ENCODE peak calls at places on chromosomes 11 and 22, in seven cellular contexts. G is esophagus muscularis mucosa; D is EL; Q is stimulated activated effector memory CD8-positive, alpha-beta T cell treated with anti-CD3 and anti-CD28 coated beads, Interleukin-12 subunit alpha, Interleukin-12 subunit beta, amount 100 ng/mL, for 72 hours; N is H7; R is HuH-7.5; J is amniotic stem cell. Z is an unnamed sample.

GRCh38 chr22:23675502-23676415 is 15.1 kb upstream of the RGL4 start:
- DNase-seq in G (no peak), D (peak; percentile 28), Q (no peak), N (no peak), R (no peak), J (no peak), Z (no peak)

GRCh38 chr11:121455115-121455514 is 2.3 kb upstream of the SORL1-AS1 start:
- DNase-seq in G (no peak), D (no peak), Q (no peak), N (no peak), R (no peak), J (no peak), Z (no peak)

GRCh38 chr11:116696381-116696941 is 76.3 kb downstream of the BUD13 start:
- DNase-seq in G (peak; percentile 90), D (peak; percentile 29), Q (no peak), N (peak; percentile 73), R (no peak), J (no peak), Z (no peak)

GRCh38 chr11:134022748-134023147 is 46.1 kb upstream of the JAM3 start:
- DNase-seq in G (no peak), D (no peak), Q (no peak), N (no peak), R (no peak), J (no peak), Z (no peak)

GRCh38 chr11:23990346-23990745 is 506.5 kb upstream of the LUZP2 start:
- DNase-seq in G (no peak), D (peak; percentile 56), Q (no peak), N (no peak), R (no peak), J (no peak), Z (no peak)

GRCh38 chr11:111604392-111605009 is 2.3 kb downstream of the SIK2 start:
- DNase-seq in G (no peak), D (peak; percentile 51), Q (no peak), N (peak; percentile 51), R (peak; percentile 23), J (no peak), Z (no peak)

GRCh38 chr11:126585388-126586302 is 230.2 kb downstream of the ST3GAL4 start:
- DNase-seq in G (peak; percentile 93), D (peak; percentile 97), Q (no peak), N (peak; percentile 83), R (no peak), J (peak; percentile 87), Z (no peak)

GRCh38 chr22:47965896-47966295 is 1203.4 kb downstream of the TBC1D22A start:
- DNase-seq in G (peak; percentile 66), D (no peak), Q (no peak), N (no peak), R (no peak), J (no peak), Z (no peak)

GRCh38 chr22:30036656-30037055 is 43.6 kb upstream of the HORMAD2 start:
- DNase-seq in G (no peak), D (peak; percentile 53), Q (no peak), N (no peak), R (no peak), J (no peak), Z (no peak)

GRCh38 chr11:45150943-45151342 is 4.5 kb downstream of the PRDM11 start:
- DNase-seq in G (no peak), D (no peak), Q (no peak), N (no peak), R (no peak), J (no peak), Z (peak; percentile 2)

GRCh38 chr11:134224710-134225662 is 515 bp downstream of the VPS26B start:
- DNase-seq in G (no peak), D (peak; percentile 42), Q (peak; percentile 40), N (peak; percentile 87), R (no peak), J (no peak), Z (peak; percentile 32)

GRCh38 chr11:72223615-72224586 is 666 bp upstream of the INPPL1 start:
- DNase-seq in G (no peak), D (peak; percentile 77), Q (peak; percentile 60), N (peak; percentile 85), R (no peak), J (no peak), Z (peak; percentile 50)

GRCh38 chr11:82732734-82733443 is 775 bp downstream of the FAM181B start:
- DNase-seq in G (no peak), D (no peak), Q (no peak), N (peak; percentile 76), R (peak; percentile 17), J (no peak), Z (no peak)

GRCh38 chr11:117835576-117835975 is 11.0 kb upstream of the FXYD2 start:
- DNase-seq in G (no peak), D (no peak), Q (no peak), N (no peak), R (no peak), J (no peak), Z (no peak)

GRCh38 chr11:46302866-46303265 is 25.4 kb downstream of the CREB3L1 start:
- DNase-seq in G (no peak), D (no peak), Q (no peak), N (no peak), R (no peak), J (no peak), Z (no peak)

GRCh38 chr22:19448076-19448607 is 631 bp upstream of the C22orf39 start:
- DNase-seq in G (no peak), D (peak; percentile 59), Q (no peak), N (peak; percentile 81), R (peak; percentile 83), J (no peak), Z (peak; percentile 31)

GRCh38 chr22:32758866-32759385 is 42.6 kb upstream of the TIMP3 start:
- DNase-seq in G (no peak), D (no peak), Q (no peak), N (no peak), R (no peak), J (no peak), Z (no peak)

GRCh38 chr11:111976614-111977140 is 39.5 kb downstream of the DIXDC1 start:
- DNase-seq in G (no peak), D (peak; percentile 7), Q (no peak), N (no peak), R (no peak), J (no peak), Z (no peak)

GRCh38 chr22:37051629-37052385 is at the start of gene KCTD17:
- DNase-seq in G (no peak), D (peak; percentile 79), Q (peak; percentile 74), N (peak; percentile 97), R (peak; percentile 92), J (peak; percentile 42), Z (peak; percentile 95)

GRCh38 chr22:38479096-38479840 is 11.4 kb downstream of the KDELR3 start:
- DNase-seq in G (no peak), D (no peak), Q (no peak), N (no peak), R (no peak), J (peak; percentile 11), Z (no peak)

GRCh38 chr22:50242406-50242949 is 2.3 kb downstream of the TUBGCP6 start:
- DNase-seq in G (no peak), D (no peak), Q (no peak), N (no peak), R (no peak), J (no peak), Z (no peak)

GRCh38 chr11:57279131-57279530 is 42.1 kb upstream of the APLNR start:
- DNase-seq in G (no peak), D (peak; percentile 27), Q (no peak), N (no peak), R (no peak), J (peak; percentile 64), Z (no peak)

GRCh38 chr11:91104237-91104636 is 881.4 kb upstream of the CHORDC1 start:
- DNase-seq in G (no peak), D (peak; percentile 75), Q (no peak), N (no peak), R (no peak), J (peak; percentile 39), Z (no peak)

GRCh38 chr11:2913029-2913431 is 16.2 kb downstream of the PHLDA2 start:
- DNase-seq in G (no peak), D (peak; percentile 69), Q (no peak), N (peak; percentile 82), R (no peak), J (no peak), Z (no peak)

GRCh38 chr11:7574491-7575129 is 60.8 kb downstream of the PPFIBP2 start:
- DNase-seq in G (no peak), D (no peak), Q (no peak), N (peak; percentile 38), R (no peak), J (no peak), Z (no peak)

GRCh38 chr22:50201191-50202129 is 649 bp downstream of the SELENOO start:
- DNase-seq in G (no peak), D (no peak), Q (no peak), N (peak; percentile 87), R (peak; percentile 75), J (no peak), Z (no peak)

GRCh38 chr22:37166675-37167066 is 17.0 kb upstream of the IL2RB start:
- DNase-seq in G (peak; percentile 96), D (peak; percentile 70), Q (peak; percentile 75), N (peak; percentile 96), R (peak; percentile 87), J (peak; percentile 36), Z (peak; percentile 90)

GRCh38 chr11:73463359-73463758 is 87.2 kb downstream of the RELT start:
- DNase-seq in G (no peak), D (peak; percentile 22), Q (no peak), N (no peak), R (no peak), J (peak; percentile 4), Z (no peak)

GRCh38 chr11:116732740-116733385 is 39.9 kb downstream of the BUD13 start:
- DNase-seq in G (no peak), D (peak; percentile 67), Q (peak; percentile 40), N (peak; percentile 89), R (peak; percentile 76), J (peak; percentile 30), Z (peak; percentile 86)

GRCh38 chr22:27531782-27532530 is 269.6 kb downstream of the MN1 start:
- DNase-seq in G (no peak), D (peak; percentile 74), Q (no peak), N (no peak), R (no peak), J (peak; percentile 50), Z (no peak)

GRCh38 chr11:116051494-116051893 is 547.3 kb upstream of the CADM1 start:
- DNase-seq in G (no peak), D (no peak), Q (no peak), N (no peak), R (no peak), J (no peak), Z (no peak)

GRCh38 chr11:117972589-117973445 is 13.4 kb upstream of the IL10RA start:
- DNase-seq in G (peak; percentile 86), D (no peak), Q (no peak), N (no peak), R (no peak), J (no peak), Z (no peak)